ENCODE peak calls at places on chromosomes 16 and 17, in five cellular contexts. N is right lobe of liver, R is heart right ventricle, L is PC-3, B is brain microvascular endothelial cell. U is an unnamed sample.

GRCh38 chr16:14415291-14415690 is 214.8 kb downstream of the PARN start:
- DNase-seq in N (no peak), R (no peak), L (no peak), B (no peak), U (no peak)

GRCh38 chr17:58755269-58755576 is 431 bp upstream of the PPM1E start:
- DNase-seq in N (no peak), R (no peak), L (no peak), B (no peak), U (no peak)

GRCh38 chr16:11136600-11136999 is 119.4 kb downstream of the SOCS1 start:
- DNase-seq in N (no peak), R (peak; percentile 72), L (peak; percentile 55), B (peak; percentile 46), U (no peak)

GRCh38 chr16:3607161-3607560 is 4.2 kb downstream of the SLX4 start:
- DNase-seq in N (no peak), R (no peak), L (no peak), B (no peak), U (no peak)

GRCh38 chr16:2963611-2964415 is at the start of gene KREMEN2:
- DNase-seq in N (no peak), R (no peak), L (peak; percentile 73), B (no peak), U (peak; percentile 54)

GRCh38 chr16:5028950-5029475 is 4.7 kb downstream of the NAGPA start:
- DNase-seq in N (no peak), R (no peak), L (no peak), B (no peak), U (peak; percentile 24)

GRCh38 chr16:17177242-17177967 is 293.4 kb downstream of the XYLT1 start:
- DNase-seq in N (no peak), R (no peak), L (no peak), B (no peak), U (no peak)

GRCh38 chr17:57523926-57524634 is 221.0 kb downstream of the CCDC182 start:
- DNase-seq in N (peak; percentile 78), R (peak; percentile 74), L (peak; percentile 50), B (no peak), U (peak; percentile 74)

GRCh38 chr17:37792787-37793186 is 47.9 kb upstream of the HNF1B start:
- DNase-seq in N (no peak), R (no peak), L (no peak), B (peak; percentile 37), U (no peak)

GRCh38 chr16:48384305-48384981 is 770 bp downstream of the SIAH1 start:
- DNase-seq in N (peak; percentile 72), R (peak; percentile 74), L (peak; percentile 24), B (peak; percentile 20), U (peak; percentile 80)

GRCh38 chr17:694239-694638 is 20.4 kb downstream of the VPS53 start:
- DNase-seq in N (no peak), R (no peak), L (peak; percentile 95), B (peak; percentile 96), U (no peak)

GRCh38 chr17:41970901-41971331 is 4.3 kb downstream of the CNP start:
- DNase-seq in N (no peak), R (no peak), L (no peak), B (no peak), U (peak; percentile 7)

GRCh38 chr17:70901870-70902269 is 732.5 kb downstream of the KCNJ2 start:
- DNase-seq in N (no peak), R (no peak), L (no peak), B (no peak), U (no peak)

GRCh38 chr16:69176033-69176780 is 10.8 kb upstream of the SNTB2 start:
- DNase-seq in N (no peak), R (no peak), L (no peak), B (peak; percentile 50), U (no peak)

GRCh38 chr16:19765860-19766553 is 47.9 kb downstream of the IQCK start:
- DNase-seq in N (peak; percentile 45), R (peak; percentile 67), L (no peak), B (no peak), U (peak; percentile 72)

GRCh38 chr17:4199818-4200402 is 56.9 kb downstream of the CYB5D2 start:
- DNase-seq in N (no peak), R (no peak), L (peak; percentile 39), B (no peak), U (no peak)

GRCh38 chr17:17681744-17682292 is 560 bp downstream of the RAI1 start:
- DNase-seq in N (peak; percentile 69), R (peak; percentile 56), L (peak; percentile 33), B (no peak), U (no peak)

GRCh38 chr16:84751947-84752346 is 52.1 kb downstream of the USP10 start:
- DNase-seq in N (no peak), R (no peak), L (peak; percentile 11), B (no peak), U (no peak)

GRCh38 chr16:53844796-53845195 is 140.8 kb downstream of the FTO start:
- DNase-seq in N (no peak), R (no peak), L (no peak), B (no peak), U (no peak)

GRCh38 chr17:72387487-72387886 is 266.7 kb downstream of the SOX9 start:
- DNase-seq in N (no peak), R (no peak), L (peak; percentile 91), B (peak; percentile 68), U (no peak)

GRCh38 chr16:55479560-55480197 is 681 bp downstream of the MMP2 start:
- DNase-seq in N (no peak), R (no peak), L (no peak), B (no peak), U (no peak)

GRCh38 chr16:31711344-31711845 is 162.2 kb upstream of the ZNF267 start:
- DNase-seq in N (no peak), R (no peak), L (no peak), B (no peak), U (no peak)

GRCh38 chr16:76370344-76370743 is 93.1 kb downstream of the CNTNAP4 start:
- DNase-seq in N (no peak), R (no peak), L (no peak), B (no peak), U (no peak)

GRCh38 chr16:87288753-87289362 is 28.3 kb downstream of the C16orf95 start:
- DNase-seq in N (no peak), R (no peak), L (no peak), B (no peak), U (no peak)

GRCh38 chr16:85729907-85730465 is 20.9 kb downstream of the C16orf74 start:
- DNase-seq in N (no peak), R (no peak), L (no peak), B (no peak), U (no peak)

GRCh38 chr16:87921236-87921773 is 15.0 kb downstream of the CA5A start:
- DNase-seq in N (no peak), R (no peak), L (no peak), B (no peak), U (no peak)

GRCh38 chr17:57990037-57990436 is 2.0 kb upstream of the VEZF1 start:
- DNase-seq in N (no peak), R (no peak), L (no peak), B (no peak), U (no peak)

GRCh38 chr17:67500261-67500660 is 123.2 kb downstream of the PITPNC1 start:
- DNase-seq in N (no peak), R (no peak), L (peak; percentile 52), B (no peak), U (no peak)

GRCh38 chr17:49955157-49955556 is 13.8 kb upstream of the DLX4 start:
- DNase-seq in N (no peak), R (no peak), L (peak; percentile 60), B (no peak), U (no peak)

GRCh38 chr17:19742495-19742894 is 5.6 kb downstream of the ALDH3A1 start:
- DNase-seq in N (no peak), R (no peak), L (no peak), B (no peak), U (no peak)

GRCh38 chr16:80700558-80700957 is 103.8 kb downstream of the CDYL2 start:
- DNase-seq in N (no peak), R (no peak), L (no peak), B (no peak), U (no peak)

GRCh38 chr17:32445497-32445896 is 1.2 kb downstream of the PSMD11 start:
- DNase-seq in N (no peak), R (no peak), L (no peak), B (no peak), U (no peak)

GRCh38 chr17:47276444-47276843 is 22.8 kb downstream of the ITGB3 start:
- DNase-seq in N (no peak), R (no peak), L (no peak), B (no peak), U (no peak)

GRCh38 chr17:2796164-2797140 is at the start of gene RAP1GAP2:
- DNase-seq in N (peak; percentile 69), R (peak; percentile 61), L (no peak), B (no peak), U (peak; percentile 93)
- TF ChIP-seq CTCF in N (no peak), R (no peak), L (no peak), B (no peak), U (no peak)

GRCh38 chr16:9141813-9142212 is 50.4 kb downstream of the HAPSTR1 start:
- DNase-seq in N (no peak), R (no peak), L (no peak), B (no peak), U (peak; percentile 34)

GRCh38 chr16:9139965-9140364 is 48.5 kb downstream of the HAPSTR1 start:
- DNase-seq in N (no peak), R (no peak), L (peak; percentile 29), B (peak; percentile 25), U (peak; percentile 20)

GRCh38 chr16:9138021-9138680 is 46.7 kb downstream of the HAPSTR1 start:
- DNase-seq in N (no peak), R (no peak), L (no peak), B (no peak), U (peak; percentile 26)

GRCh38 chr16:9136596-9136995 is 45.2 kb downstream of the HAPSTR1 start:
- DNase-seq in N (no peak), R (no peak), L (no peak), B (no peak), U (peak; percentile 35)

GRCh38 chr16:9138731-9139501 is 47.5 kb downstream of the HAPSTR1 start:
- DNase-seq in N (peak; percentile 77), R (peak; percentile 67), L (peak; percentile 50), B (peak; percentile 55), U (peak; percentile 81)
- H3K27ac ChIP-seq in N (no peak overlapping the region), R (no peak overlapping the region), L (no peak overlapping the region), B (no peak overlapping the region), U (no peak overlapping the region)

GRCh38 chr16:12257926-12258561 is 281.5 kb downstream of the SNX29 start:
- DNase-seq in N (peak; percentile 83), R (no peak), L (peak; percentile 12), B (no peak), U (no peak)
- TF ChIP-seq CTCF in N (peak; percentile 72), R (peak; percentile 36), L (peak; percentile 33), B (no peak), U (no peak)

DNA sequence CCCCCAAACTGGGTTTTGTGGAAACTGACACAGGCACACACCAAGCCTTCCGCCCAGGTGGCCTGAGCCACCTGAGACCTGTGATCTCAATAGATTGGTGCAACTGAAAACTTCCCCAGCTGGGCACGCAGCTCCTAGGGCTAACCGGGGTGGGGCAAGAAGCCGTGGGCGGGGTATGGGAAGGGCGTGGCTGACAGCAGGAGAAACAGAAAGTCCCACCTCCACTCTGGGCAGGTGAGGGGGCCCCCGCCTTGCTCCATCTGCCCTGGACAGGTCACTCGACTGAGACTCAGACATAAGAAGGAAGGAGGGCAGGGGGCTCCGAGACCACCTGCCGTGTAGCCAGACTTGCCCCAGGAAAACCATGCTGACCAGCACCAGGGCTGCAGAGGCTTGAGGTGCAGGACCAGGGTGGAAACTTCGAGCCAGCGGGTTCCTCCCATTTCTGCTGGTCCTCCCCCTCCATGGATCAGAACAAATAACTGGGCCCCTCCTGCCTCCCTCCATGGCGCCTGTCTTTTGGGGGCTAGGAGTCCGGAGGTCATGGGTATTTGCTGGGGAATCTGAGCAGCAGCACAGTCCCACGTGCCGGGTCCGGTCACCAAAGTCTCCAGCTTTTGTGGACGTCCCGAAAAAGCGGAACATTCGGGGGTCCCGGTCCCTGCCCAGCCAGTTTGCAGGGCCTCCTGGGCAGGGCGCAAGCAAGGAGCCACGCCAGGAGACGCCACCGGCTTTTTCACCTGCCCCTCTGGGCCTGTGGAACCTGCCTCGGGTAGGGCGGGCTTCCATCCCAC is 1.3 kb downstream of the TIMP2 start:
- DNase-seq in N (peak; percentile 70), R (peak; percentile 56), L (peak; percentile 92), B (no peak), U (peak; percentile 94)
- H3K27ac ChIP-seq in N (peak overlapping the region; percentile 79), R (peak overlapping the region; percentile 83), L (no peak overlapping the region), B (no peak overlapping the region), U (peak overlapping the region; percentile 91)

U was measured in lower lobe of right lung.